ENCODE peak calls at places on chromosomes 4 and X, in four cellular contexts. O is ovary, B is GM04503, X is nephron progenitor cell. D is an unnamed sample.

GRCh38 chrX:49272426-49272825 is 2.8 kb downstream of the PPP1R3F start:
- DNase-seq in O (no peak), B (no peak), X (no peak), D (no peak)

GRCh38 chr4:78131403-78131802 is 74.3 kb downstream of the FRAS1 start:
- DNase-seq in B (peak; percentile 56), O (no peak), X (no peak), D (no peak)

GRCh38 chr4:163495900-163496299 is 1.4 kb downstream of the TMA16 start:
- DNase-seq in B (no peak), O (no peak), X (no peak), D (no peak)

GRCh38 chr4:81180916-81181315 is 34.1 kb downstream of the PRKG2 start:
- DNase-seq in O (no peak), B (no peak), X (no peak), D (no peak)

GRCh38 chr4:110628321-110629213 is 5.7 kb upstream of the PITX2 start:
- DNase-seq in X (no peak), O (no peak), B (no peak), D (no peak)

GRCh38 chr4:53682196-53682595 is 90.9 kb upstream of the LNX1 start:
- DNase-seq in X (no peak), B (peak; percentile 46), O (no peak), D (no peak)

GRCh38 chr4:125991398-125991797 is 676.6 kb downstream of the FAT4 start:
- DNase-seq in B (no peak), X (no peak), O (no peak), D (no peak)

GRCh38 chr4:35105486-35105885 is 1138.8 kb downstream of the ARAP2 start:
- DNase-seq in X (no peak), O (no peak), B (no peak), D (no peak)

GRCh38 chr4:7786517-7786916 is 153.1 kb downstream of the AFAP1 start:
- DNase-seq in O (no peak), X (no peak), B (no peak), D (no peak)

GRCh38 chrX:47854474-47854873 is 17.8 kb downstream of the ZNF81 start:
- DNase-seq in B (no peak), O (peak; percentile 31), X (peak; percentile 12), D (peak; percentile 9)

GRCh38 chrX:9465380-9466114 is 689 bp downstream of the TBL1X start:
- DNase-seq in O (peak; percentile 15), X (peak; percentile 29), B (no peak), D (peak; percentile 17)

GRCh38 chrX:52852110-52852872 is 15.6 kb downstream of the XAGE3 start:
- DNase-seq in X (no peak), O (no peak), B (peak; percentile 14), D (no peak)

GRCh38 chr4:41814565-41814964 is 66.0 kb upstream of the PHOX2B start:
- DNase-seq in X (peak; percentile 47), B (no peak), O (no peak), D (no peak)

GRCh38 chr4:654871-655734 is 19.0 kb downstream of the ATP5ME start:
- DNase-seq in X (no peak), B (no peak), O (no peak), D (no peak)